ENCODE peak calls at places on chromosomes 4 and X, in ten cellular contexts. One of them, this sample, is unnamed.

GRCh38 chr4:26360864-26361263 is 40.0 kb downstream of the RBPJ start:
- DNase-seq in spleen: no peak
- DNase-seq in suprapubic skin: no peak
- DNase-seq in IMR-90: no peak
- DNase-seq in transverse colon: no peak
- DNase-seq in stomach: no peak
- DNase-seq in breast epithelium: no peak
- DNase-seq in uterus: no peak
- DNase-seq in ovary: no peak
- DNase-seq in HCT116: no peak
- DNase-seq in this sample: no peak

GRCh38 chrX:153925739-153926593 is at the start of gene ARHGAP4:
- DNase-seq in spleen: peak; percentile 92
- DNase-seq in suprapubic skin: no peak
- DNase-seq in IMR-90: no peak
- DNase-seq in transverse colon: no peak
- DNase-seq in stomach: no peak
- DNase-seq in breast epithelium: no peak
- DNase-seq in uterus: no peak
- DNase-seq in ovary: peak; percentile 37
- DNase-seq in HCT116: peak; percentile 37
- DNase-seq in this sample: no peak

GRCh38 chr4:128582319-128582948 is 227.1 kb upstream of the JADE1 start:
- DNase-seq in spleen: no peak
- DNase-seq in suprapubic skin: no peak
- DNase-seq in IMR-90: peak; percentile 24
- DNase-seq in transverse colon: no peak
- DNase-seq in stomach: no peak
- DNase-seq in breast epithelium: no peak
- DNase-seq in uterus: no peak
- DNase-seq in ovary: no peak
- DNase-seq in HCT116: no peak
- DNase-seq in this sample: no peak

GRCh38 chr4:6495296-6495590 is 22.8 kb upstream of the PPP2R2C start:
- DNase-seq in spleen: no peak
- DNase-seq in suprapubic skin: no peak
- DNase-seq in IMR-90: no peak
- DNase-seq in transverse colon: no peak
- DNase-seq in stomach: no peak
- DNase-seq in breast epithelium: peak; percentile 41
- DNase-seq in uterus: no peak
- DNase-seq in ovary: no peak
- DNase-seq in HCT116: no peak
- DNase-seq in this sample: peak; percentile 80

GRCh38 chrX:150880808-150881165 is 17.7 kb downstream of the CD99L2 start:
- DNase-seq in spleen: no peak
- DNase-seq in suprapubic skin: no peak
- DNase-seq in IMR-90: no peak
- DNase-seq in transverse colon: no peak
- DNase-seq in stomach: no peak
- DNase-seq in breast epithelium: no peak
- DNase-seq in uterus: no peak
- DNase-seq in ovary: no peak
- DNase-seq in HCT116: no peak
- DNase-seq in this sample: no peak

GRCh38 chr4:150874386-150875226 is 140.5 kb downstream of the LRBA start:
- DNase-seq in spleen: no peak
- DNase-seq in suprapubic skin: no peak
- DNase-seq in IMR-90: no peak
- DNase-seq in transverse colon: no peak
- DNase-seq in stomach: no peak
- DNase-seq in breast epithelium: no peak
- DNase-seq in uterus: no peak
- DNase-seq in ovary: no peak
- DNase-seq in HCT116: no peak
- DNase-seq in this sample: no peak

GRCh38 chrX:140917354-140918115 is 84.9 kb upstream of the SPANXB1 start:
- DNase-seq in spleen: no peak
- DNase-seq in suprapubic skin: no peak
- DNase-seq in IMR-90: no peak
- DNase-seq in transverse colon: no peak
- DNase-seq in stomach: no peak
- DNase-seq in breast epithelium: no peak
- DNase-seq in uterus: no peak
- DNase-seq in ovary: no peak
- DNase-seq in HCT116: no peak
- DNase-seq in this sample: no peak

GRCh38 chr4:71261001-71261400 is 77.8 kb upstream of the SLC4A4 start:
- DNase-seq in spleen: no peak
- DNase-seq in suprapubic skin: no peak
- DNase-seq in IMR-90: no peak
- DNase-seq in transverse colon: no peak
- DNase-seq in stomach: no peak
- DNase-seq in breast epithelium: no peak
- DNase-seq in uterus: no peak
- DNase-seq in ovary: no peak
- DNase-seq in HCT116: no peak
- DNase-seq in this sample: no peak

GRCh38 chr4:23775694-23776093 is 114.2 kb downstream of the PPARGC1A start:
- DNase-seq in spleen: no peak
- DNase-seq in suprapubic skin: no peak
- DNase-seq in IMR-90: no peak
- DNase-seq in transverse colon: no peak
- DNase-seq in stomach: peak; percentile 45
- DNase-seq in breast epithelium: no peak
- DNase-seq in uterus: no peak
- DNase-seq in ovary: no peak
- DNase-seq in HCT116: no peak
- DNase-seq in this sample: no peak

GRCh38 chrX:119266364-119266995 is 30.4 kb downstream of the PGRMC1 start:
- DNase-seq in spleen: no peak
- DNase-seq in suprapubic skin: no peak
- DNase-seq in IMR-90: peak; percentile 12
- DNase-seq in transverse colon: peak; percentile 11
- DNase-seq in stomach: no peak
- DNase-seq in breast epithelium: no peak
- DNase-seq in uterus: no peak
- DNase-seq in ovary: no peak
- DNase-seq in HCT116: peak; percentile 6
- DNase-seq in this sample: no peak

GRCh38 chr4:151957163-151957562 is 196.4 kb upstream of the GATB start:
- DNase-seq in spleen: no peak
- DNase-seq in suprapubic skin: no peak
- DNase-seq in IMR-90: no peak
- DNase-seq in transverse colon: no peak
- DNase-seq in stomach: no peak
- DNase-seq in breast epithelium: no peak
- DNase-seq in uterus: no peak
- DNase-seq in ovary: no peak
- DNase-seq in HCT116: no peak
- DNase-seq in this sample: no peak

GRCh38 chrX:135416546-135416945 is 5.2 kb upstream of the SMIM10L2A start:
- DNase-seq in spleen: no peak
- DNase-seq in suprapubic skin: no peak
- DNase-seq in IMR-90: no peak
- DNase-seq in transverse colon: no peak
- DNase-seq in stomach: no peak
- DNase-seq in breast epithelium: no peak
- DNase-seq in uterus: no peak
- DNase-seq in ovary: no peak
- DNase-seq in HCT116: no peak
- DNase-seq in this sample: no peak

GRCh38 chrX:102651242-102651967 is at the start of gene GPRASP1:
- DNase-seq in spleen: peak; percentile 89
- DNase-seq in suprapubic skin: no peak
- DNase-seq in IMR-90: peak; percentile 27
- DNase-seq in transverse colon: peak; percentile 52
- DNase-seq in stomach: no peak
- DNase-seq in breast epithelium: peak; percentile 53
- DNase-seq in uterus: peak; percentile 79
- DNase-seq in ovary: peak; percentile 84
- DNase-seq in HCT116: no peak
- DNase-seq in this sample: peak; percentile 91

GRCh38 chr4:182973421-182974340 is 56.5 kb upstream of the DCTD start:
- DNase-seq in spleen: no peak
- DNase-seq in suprapubic skin: no peak
- DNase-seq in IMR-90: peak; percentile 25
- DNase-seq in transverse colon: no peak
- DNase-seq in stomach: no peak
- DNase-seq in breast epithelium: no peak
- DNase-seq in uterus: no peak
- DNase-seq in ovary: no peak
- DNase-seq in HCT116: no peak
- DNase-seq in this sample: no peak

GRCh38 chr4:174681723-174682300 is 147.2 kb downstream of the GLRA3 start:
- DNase-seq in spleen: no peak
- DNase-seq in suprapubic skin: no peak
- DNase-seq in IMR-90: peak; percentile 25
- DNase-seq in transverse colon: no peak
- DNase-seq in stomach: no peak
- DNase-seq in breast epithelium: no peak
- DNase-seq in uterus: no peak
- DNase-seq in ovary: no peak
- DNase-seq in HCT116: no peak
- DNase-seq in this sample: no peak

GRCh38 chrX:24266996-24267395 is 46.9 kb downstream of the SUPT20HL2 start:
- DNase-seq in spleen: no peak
- DNase-seq in suprapubic skin: no peak
- DNase-seq in IMR-90: peak; percentile 44
- DNase-seq in transverse colon: no peak
- DNase-seq in stomach: no peak
- DNase-seq in breast epithelium: no peak
- DNase-seq in uterus: no peak
- DNase-seq in ovary: no peak
- DNase-seq in HCT116: no peak
- DNase-seq in this sample: no peak

GRCh38 chr4:103451341-103451740 is 253.2 kb upstream of the CENPE start:
- DNase-seq in spleen: no peak
- DNase-seq in suprapubic skin: no peak
- DNase-seq in IMR-90: no peak
- DNase-seq in transverse colon: no peak
- DNase-seq in stomach: no peak
- DNase-seq in breast epithelium: no peak
- DNase-seq in uterus: no peak
- DNase-seq in ovary: no peak
- DNase-seq in HCT116: peak; percentile 22
- DNase-seq in this sample: no peak

GRCh38 chr4:74661427-74662171 is 132.7 kb downstream of the BTC start:
- DNase-seq in spleen: no peak
- DNase-seq in suprapubic skin: no peak
- DNase-seq in IMR-90: peak; percentile 35
- DNase-seq in transverse colon: no peak
- DNase-seq in stomach: no peak
- DNase-seq in breast epithelium: no peak
- DNase-seq in uterus: no peak
- DNase-seq in ovary: no peak
- DNase-seq in HCT116: no peak
- DNase-seq in this sample: no peak

GRCh38 chr4:52665592-52665991 is 6.5 kb upstream of the USP46 start:
- DNase-seq in spleen: no peak
- DNase-seq in suprapubic skin: no peak
- DNase-seq in IMR-90: no peak
- DNase-seq in transverse colon: no peak
- DNase-seq in stomach: no peak
- DNase-seq in breast epithelium: no peak
- DNase-seq in uterus: no peak
- DNase-seq in ovary: no peak
- DNase-seq in HCT116: peak; percentile 44
- DNase-seq in this sample: no peak
- TF ChIP-seq CTCF in spleen: no peak
- TF ChIP-seq CTCF in suprapubic skin: no peak
- TF ChIP-seq CTCF in IMR-90: peak; percentile 28
- TF ChIP-seq CTCF in transverse colon: no peak
- TF ChIP-seq CTCF in stomach: peak; percentile 55
- TF ChIP-seq CTCF in breast epithelium: no peak
- TF ChIP-seq CTCF in uterus: no peak
- TF ChIP-seq CTCF in ovary: no peak
- TF ChIP-seq CTCF in HCT116: peak; percentile 57
- TF ChIP-seq CTCF in this sample: no peak

GRCh38 chr4:145732895-145733880 is 53.2 kb downstream of the C4orf51 start:
- DNase-seq in spleen: peak; percentile 94
- DNase-seq in suprapubic skin: peak; percentile 92
- DNase-seq in IMR-90: peak; percentile 89
- DNase-seq in transverse colon: peak; percentile 95
- DNase-seq in stomach: peak; percentile 96
- DNase-seq in breast epithelium: peak; percentile 97
- DNase-seq in uterus: peak; percentile 95
- DNase-seq in ovary: peak; percentile 96
- DNase-seq in HCT116: peak; percentile 76
- DNase-seq in this sample: peak; percentile 93
- TF ChIP-seq POLR2A in spleen: peak; percentile 52
- TF ChIP-seq POLR2A in suprapubic skin: peak; percentile 63
- TF ChIP-seq POLR2A in IMR-90: peak; percentile 75
- TF ChIP-seq POLR2A in transverse colon: peak; percentile 77
- TF ChIP-seq POLR2A in stomach: no peak
- TF ChIP-seq POLR2A in breast epithelium: peak; percentile 88
- TF ChIP-seq POLR2A in uterus: peak; percentile 95
- TF ChIP-seq POLR2A in ovary: peak; percentile 85
- TF ChIP-seq POLR2A in HCT116: no peak
- TF ChIP-seq POLR2A in this sample: no peak

DNA sequence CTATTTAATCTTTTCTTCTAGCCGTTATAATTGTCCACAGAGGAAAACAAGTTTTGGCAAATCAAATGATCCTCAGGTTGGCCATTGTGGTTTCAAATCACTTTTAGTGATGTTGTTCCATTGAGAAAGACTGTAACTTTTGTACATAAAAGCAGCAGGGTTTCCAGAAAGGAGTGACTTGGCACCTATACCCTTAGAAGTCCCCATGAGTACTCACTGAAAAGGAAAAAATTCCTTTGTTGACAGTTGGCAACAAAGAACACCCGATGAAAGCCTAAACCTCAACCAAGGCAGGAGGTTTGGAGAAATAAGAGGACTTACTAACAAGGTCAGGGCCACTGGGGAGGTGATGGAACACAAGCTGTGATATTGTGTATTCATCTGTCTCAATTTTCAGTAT is 474.4 kb downstream of the RAPGEF2 start:
- DNase-seq in spleen: no peak
- DNase-seq in suprapubic skin: no peak
- DNase-seq in IMR-90: no peak
- DNase-seq in transverse colon: no peak
- DNase-seq in stomach: no peak
- DNase-seq in breast epithelium: no peak
- DNase-seq in uterus: no peak
- DNase-seq in ovary: no peak
- DNase-seq in HCT116: no peak
- DNase-seq in this sample: no peak
- H3K4me3 ChIP-seq in spleen: no peak overlapping the region
- H3K4me3 ChIP-seq in suprapubic skin: no peak overlapping the region
- H3K4me3 ChIP-seq in IMR-90: no peak overlapping the region
- H3K4me3 ChIP-seq in transverse colon: no peak overlapping the region
- H3K4me3 ChIP-seq in stomach: no peak overlapping the region
- H3K4me3 ChIP-seq in breast epithelium: no peak overlapping the region
- H3K4me3 ChIP-seq in uterus: no peak overlapping the region
- H3K4me3 ChIP-seq in ovary: no peak overlapping the region
- H3K4me3 ChIP-seq in HCT116: no peak overlapping the region
- H3K4me3 ChIP-seq in this sample: no peak overlapping the region

DNA sequence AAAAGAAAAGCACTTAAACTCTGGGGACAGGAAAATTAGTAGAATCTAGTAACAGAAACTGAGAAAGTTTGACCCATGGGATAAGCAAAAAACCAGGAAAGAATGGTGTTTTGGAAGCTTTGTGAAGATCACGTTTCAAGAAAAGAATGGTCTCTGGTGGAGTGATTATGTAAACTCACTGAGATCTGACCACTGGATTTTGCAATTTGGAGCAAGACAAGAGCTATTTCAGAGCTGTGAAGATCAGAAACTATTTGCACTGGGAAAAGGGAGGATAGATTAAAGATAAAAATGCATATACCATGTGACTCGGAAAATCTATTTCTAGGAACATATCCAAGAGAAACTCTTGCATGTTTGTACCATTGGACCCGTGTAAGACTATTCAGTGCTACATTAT is 4.3 kb downstream of the TMPRSS11D start:
- DNase-seq in spleen: no peak
- DNase-seq in suprapubic skin: no peak
- DNase-seq in IMR-90: peak; percentile 28
- DNase-seq in transverse colon: no peak
- DNase-seq in stomach: no peak
- DNase-seq in breast epithelium: no peak
- DNase-seq in uterus: no peak
- DNase-seq in ovary: no peak
- DNase-seq in HCT116: no peak
- DNase-seq in this sample: no peak
- TF ChIP-seq CTCF in spleen: no peak
- TF ChIP-seq CTCF in suprapubic skin: no peak
- TF ChIP-seq CTCF in IMR-90: no peak
- TF ChIP-seq CTCF in transverse colon: no peak
- TF ChIP-seq CTCF in stomach: no peak
- TF ChIP-seq CTCF in breast epithelium: no peak
- TF ChIP-seq CTCF in uterus: no peak
- TF ChIP-seq CTCF in ovary: no peak
- TF ChIP-seq CTCF in HCT116: no peak
- TF ChIP-seq CTCF in this sample: no peak